ENCODE peak calls at places on chromosomes 16 and 17, in six cellular contexts. One of them, this sample, is unnamed.

GRCh38 chr16:30660424-30661251 is 2.4 kb downstream of the FBRS start:
- DNase-seq in cardiac fibroblast: peak
- DNase-seq in NCI-H1417: no peak
- DNase-seq in substantia nigra: no peak
- DNase-seq in tibial nerve: no peak
- DNase-seq in activated T-cell treated with anti-CD3 and anti-CD28 coated beads for 1 hour: peak
- DNase-seq in this sample: no peak

GRCh38 chr16:27281285-27281684 is 12.7 kb upstream of the NSMCE1 start:
- DNase-seq in cardiac fibroblast: no peak
- DNase-seq in NCI-H1417: no peak
- DNase-seq in substantia nigra: no peak
- DNase-seq in tibial nerve: no peak
- DNase-seq in activated T-cell treated with anti-CD3 and anti-CD28 coated beads for 1 hour: no peak
- DNase-seq in this sample: no peak

GRCh38 chr17:57986841-57987581 is 1.0 kb downstream of the VEZF1 start:
- DNase-seq in cardiac fibroblast: peak
- DNase-seq in NCI-H1417: no peak
- DNase-seq in substantia nigra: no peak
- DNase-seq in tibial nerve: no peak
- DNase-seq in activated T-cell treated with anti-CD3 and anti-CD28 coated beads for 1 hour: peak
- DNase-seq in this sample: peak

GRCh38 chr16:47592232-47592631 is 131.1 kb downstream of the PHKB start:
- DNase-seq in cardiac fibroblast: no peak
- DNase-seq in NCI-H1417: no peak
- DNase-seq in substantia nigra: no peak
- DNase-seq in tibial nerve: no peak
- DNase-seq in activated T-cell treated with anti-CD3 and anti-CD28 coated beads for 1 hour: no peak
- DNase-seq in this sample: no peak

GRCh38 chr16:88451586-88452484 is 1.2 kb upstream of the ZFPM1 start:
- DNase-seq in cardiac fibroblast: no peak
- DNase-seq in NCI-H1417: no peak
- DNase-seq in substantia nigra: no peak
- DNase-seq in tibial nerve: no peak
- DNase-seq in activated T-cell treated with anti-CD3 and anti-CD28 coated beads for 1 hour: no peak
- DNase-seq in this sample: no peak

GRCh38 chr17:45143767-45144198 is 4.5 kb upstream of the HEXIM1 start:
- DNase-seq in cardiac fibroblast: peak
- DNase-seq in NCI-H1417: no peak
- DNase-seq in substantia nigra: peak
- DNase-seq in tibial nerve: peak
- DNase-seq in activated T-cell treated with anti-CD3 and anti-CD28 coated beads for 1 hour: no peak
- DNase-seq in this sample: no peak

GRCh38 chr16:23869052-23869451 is 33.3 kb downstream of the PRKCB start:
- DNase-seq in cardiac fibroblast: no peak
- DNase-seq in NCI-H1417: no peak
- DNase-seq in substantia nigra: no peak
- DNase-seq in tibial nerve: no peak
- DNase-seq in activated T-cell treated with anti-CD3 and anti-CD28 coated beads for 1 hour: no peak
- DNase-seq in this sample: no peak

GRCh38 chr17:20172378-20172775 is 163.2 kb downstream of the SPECC1 start:
- DNase-seq in cardiac fibroblast: no peak
- DNase-seq in NCI-H1417: no peak
- DNase-seq in substantia nigra: no peak
- DNase-seq in tibial nerve: no peak
- DNase-seq in activated T-cell treated with anti-CD3 and anti-CD28 coated beads for 1 hour: no peak
- DNase-seq in this sample: no peak

GRCh38 chr17:58060596-58061191 is 22.5 kb upstream of the DYNLL2 start:
- DNase-seq in cardiac fibroblast: peak
- DNase-seq in NCI-H1417: no peak
- DNase-seq in substantia nigra: no peak
- DNase-seq in tibial nerve: no peak
- DNase-seq in activated T-cell treated with anti-CD3 and anti-CD28 coated beads for 1 hour: no peak
- DNase-seq in this sample: no peak

GRCh38 chr17:50028207-50029120 is 27.4 kb upstream of the ITGA3 start:
- DNase-seq in cardiac fibroblast: peak
- DNase-seq in NCI-H1417: no peak
- DNase-seq in substantia nigra: no peak
- DNase-seq in tibial nerve: no peak
- DNase-seq in activated T-cell treated with anti-CD3 and anti-CD28 coated beads for 1 hour: no peak
- DNase-seq in this sample: no peak

GRCh38 chr17:59427996-59428395 is 96.5 kb downstream of the YPEL2 start:
- DNase-seq in cardiac fibroblast: peak
- DNase-seq in NCI-H1417: no peak
- DNase-seq in substantia nigra: no peak
- DNase-seq in tibial nerve: no peak
- DNase-seq in activated T-cell treated with anti-CD3 and anti-CD28 coated beads for 1 hour: no peak
- DNase-seq in this sample: no peak

GRCh38 chr17:72764632-72765041 is 327.9 kb downstream of the SLC39A11 start:
- DNase-seq in cardiac fibroblast: peak
- DNase-seq in NCI-H1417: no peak
- DNase-seq in substantia nigra: no peak
- DNase-seq in tibial nerve: no peak
- DNase-seq in activated T-cell treated with anti-CD3 and anti-CD28 coated beads for 1 hour: no peak
- DNase-seq in this sample: no peak

GRCh38 chr17:68461589-68461988 is 4.3 kb upstream of the WIPI1 start:
- DNase-seq in cardiac fibroblast: no peak
- DNase-seq in NCI-H1417: no peak
- DNase-seq in substantia nigra: no peak
- DNase-seq in tibial nerve: no peak
- DNase-seq in activated T-cell treated with anti-CD3 and anti-CD28 coated beads for 1 hour: no peak
- DNase-seq in this sample: peak

GRCh38 chr17:50830994-50831393 is 4.4 kb upstream of the WFIKKN2 start:
- DNase-seq in cardiac fibroblast: no peak
- DNase-seq in NCI-H1417: no peak
- DNase-seq in substantia nigra: no peak
- DNase-seq in tibial nerve: no peak
- DNase-seq in activated T-cell treated with anti-CD3 and anti-CD28 coated beads for 1 hour: no peak
- DNase-seq in this sample: no peak

GRCh38 chr16:85019659-85020245 is 7.8 kb upstream of the KIAA0513 start:
- DNase-seq in cardiac fibroblast: no peak
- DNase-seq in NCI-H1417: no peak
- DNase-seq in substantia nigra: no peak
- DNase-seq in tibial nerve: no peak
- DNase-seq in activated T-cell treated with anti-CD3 and anti-CD28 coated beads for 1 hour: no peak
- DNase-seq in this sample: no peak

GRCh38 chr16:12573730-12574383 is 229.8 kb downstream of the CPPED1 start:
- DNase-seq in cardiac fibroblast: peak
- DNase-seq in NCI-H1417: peak
- DNase-seq in substantia nigra: peak
- DNase-seq in tibial nerve: no peak
- DNase-seq in activated T-cell treated with anti-CD3 and anti-CD28 coated beads for 1 hour: peak
- DNase-seq in this sample: peak

GRCh38 chr16:28534542-28535373 is 4.0 kb downstream of the NUPR1 start:
- DNase-seq in cardiac fibroblast: peak
- DNase-seq in NCI-H1417: no peak
- DNase-seq in substantia nigra: no peak
- DNase-seq in tibial nerve: peak
- DNase-seq in activated T-cell treated with anti-CD3 and anti-CD28 coated beads for 1 hour: no peak
- DNase-seq in this sample: no peak

GRCh38 chr16:53370827-53371226 is 63.4 kb upstream of the RBL2 start:
- DNase-seq in cardiac fibroblast: no peak
- DNase-seq in NCI-H1417: no peak
- DNase-seq in substantia nigra: no peak
- DNase-seq in tibial nerve: no peak
- DNase-seq in activated T-cell treated with anti-CD3 and anti-CD28 coated beads for 1 hour: no peak
- DNase-seq in this sample: no peak

GRCh38 chr17:15263206-15263579 is 1.9 kb downstream of the PMP22 start:
- DNase-seq in cardiac fibroblast: peak
- DNase-seq in NCI-H1417: no peak
- DNase-seq in substantia nigra: peak
- DNase-seq in tibial nerve: peak
- DNase-seq in activated T-cell treated with anti-CD3 and anti-CD28 coated beads for 1 hour: no peak
- DNase-seq in this sample: no peak

GRCh38 chr17:49494937-49495841 is at the start of gene NGFR:
- DNase-seq in cardiac fibroblast: no peak
- DNase-seq in NCI-H1417: no peak
- DNase-seq in substantia nigra: peak
- DNase-seq in tibial nerve: no peak
- DNase-seq in activated T-cell treated with anti-CD3 and anti-CD28 coated beads for 1 hour: peak
- DNase-seq in this sample: peak

GRCh38 chr17:75684924-75685323 is 17.8 kb downstream of the SAP30BP start:
- DNase-seq in cardiac fibroblast: peak
- DNase-seq in NCI-H1417: no peak
- DNase-seq in substantia nigra: no peak
- DNase-seq in tibial nerve: peak
- DNase-seq in activated T-cell treated with anti-CD3 and anti-CD28 coated beads for 1 hour: no peak
- DNase-seq in this sample: no peak

GRCh38 chr16:30005341-30006094 is 5.3 kb downstream of the DOC2A start:
- DNase-seq in cardiac fibroblast: peak
- DNase-seq in NCI-H1417: peak
- DNase-seq in substantia nigra: no peak
- DNase-seq in tibial nerve: no peak
- DNase-seq in activated T-cell treated with anti-CD3 and anti-CD28 coated beads for 1 hour: peak
- DNase-seq in this sample: peak

GRCh38 chr16:83578146-83578545 is 229.6 kb upstream of the HSBP1 start:
- DNase-seq in cardiac fibroblast: no peak
- DNase-seq in NCI-H1417: no peak
- DNase-seq in substantia nigra: no peak
- DNase-seq in tibial nerve: no peak
- DNase-seq in activated T-cell treated with anti-CD3 and anti-CD28 coated beads for 1 hour: no peak
- DNase-seq in this sample: no peak

GRCh38 chr17:17885029-17885351 is 48.2 kb upstream of the SREBF1 start:
- DNase-seq in cardiac fibroblast: no peak
- DNase-seq in NCI-H1417: peak
- DNase-seq in substantia nigra: no peak
- DNase-seq in tibial nerve: no peak
- DNase-seq in activated T-cell treated with anti-CD3 and anti-CD28 coated beads for 1 hour: no peak
- DNase-seq in this sample: no peak

GRCh38 chr16:57175896-57176295 is 9.9 kb downstream of the PSME3IP1 start:
- DNase-seq in cardiac fibroblast: no peak
- DNase-seq in NCI-H1417: no peak
- DNase-seq in substantia nigra: no peak
- DNase-seq in tibial nerve: no peak
- DNase-seq in activated T-cell treated with anti-CD3 and anti-CD28 coated beads for 1 hour: no peak
- DNase-seq in this sample: no peak

GRCh38 chr17:45073414-45074070 is 12.4 kb downstream of the NMT1 start:
- DNase-seq in cardiac fibroblast: peak
- DNase-seq in NCI-H1417: no peak
- DNase-seq in substantia nigra: no peak
- DNase-seq in tibial nerve: peak
- DNase-seq in activated T-cell treated with anti-CD3 and anti-CD28 coated beads for 1 hour: no peak
- DNase-seq in this sample: no peak

GRCh38 chr17:81253358-81254131 is 14.4 kb downstream of the NDUFAF8 start:
- DNase-seq in cardiac fibroblast: peak
- DNase-seq in NCI-H1417: peak
- DNase-seq in substantia nigra: no peak
- DNase-seq in tibial nerve: peak
- DNase-seq in activated T-cell treated with anti-CD3 and anti-CD28 coated beads for 1 hour: peak
- DNase-seq in this sample: peak

This sample was measured in DMS53.